ENCODE peak calls at places on chromosomes 1 and 21, in nine cellular contexts. F is H9; L is stimulated activated CD8-positive, alpha-beta memory T cell treated with anti-CD3 and anti-CD28 coated beads, Interleukin-12 subunit alpha, Interleukin-12 subunit beta, amount 100 ng/mL, for 1 hour; E is HL-60; K is breast epithelium; Y is frontal cortex; T is fibroblast of mammary gland; C is activated CD4-positive, alpha-beta T cell treated with anti-CD3 and anti-CD28 coated beads for 1 hour; I is COLO829. P is an unnamed sample.

GRCh38 chr1:47776554-47777156 is 220.5 kb downstream of the TRABD2B start:
- DNase-seq in F (peak), L (no peak), E (no peak), K (no peak), Y (no peak), T (no peak), C (no peak), I (no peak), P (no peak)

GRCh38 chr1:3135073-3135745 is 66.2 kb downstream of the PRDM16 start:
- DNase-seq in F (no peak), L (no peak), E (no peak), K (no peak), Y (no peak), T (no peak), C (no peak), I (no peak), P (no peak)

GRCh38 chr21:31316488-31317169 is 27.4 kb downstream of the TIAM1 start:
- DNase-seq in F (no peak), L (no peak), E (no peak), K (no peak), Y (no peak), T (peak), C (no peak), I (no peak), P (no peak)

GRCh38 chr1:179825798-179826460 is 51.7 kb downstream of the TOR1AIP2 start:
- DNase-seq in F (no peak), L (no peak), E (no peak), K (no peak), Y (no peak), T (no peak), C (no peak), I (no peak), P (no peak)

GRCh38 chr1:17565551-17565971 is 26.1 kb downstream of the ARHGEF10L start:
- DNase-seq in F (no peak), L (no peak), E (no peak), K (no peak), Y (no peak), T (no peak), C (no peak), I (no peak), P (no peak)

GRCh38 chr1:202710070-202711025 is at the start of gene SYT2:
- DNase-seq in F (peak), L (no peak), E (no peak), K (no peak), Y (peak), T (no peak), C (no peak), I (no peak), P (no peak)

GRCh38 chr1:7198664-7199063 is 413.4 kb downstream of the CAMTA1 start:
- DNase-seq in F (no peak), L (no peak), E (no peak), K (no peak), Y (no peak), T (no peak), C (no peak), I (no peak), P (no peak)

GRCh38 chr1:242523968-242524570 is 428 bp downstream of the PLD5 start:
- DNase-seq in F (peak), L (no peak), E (no peak), K (peak), Y (peak), T (peak), C (no peak), I (no peak), P (no peak)

GRCh38 chr1:155455588-155456195 is 106.9 kb downstream of the ASH1L start:
- DNase-seq in F (no peak), L (no peak), E (no peak), K (no peak), Y (no peak), T (peak), C (no peak), I (no peak), P (peak)

GRCh38 chr1:62337785-62338631 is 18.8 kb upstream of the KANK4 start:
- DNase-seq in F (peak), L (no peak), E (no peak), K (no peak), Y (no peak), T (no peak), C (no peak), I (no peak), P (no peak)

GRCh38 chr1:60055336-60055735 is 18.2 kb downstream of the C1orf87 start:
- DNase-seq in F (no peak), L (no peak), E (no peak), K (no peak), Y (no peak), T (peak), C (no peak), I (no peak), P (no peak)